ENCODE peak calls at places on chromosomes 11 and 22, in five cellular contexts. C is neuronal stem cell, T is IMR-90, K is mesenchymal stem cell, M is H1. F is an unnamed sample.

GRCh38 chr22:35567794-35568193 is 27.2 kb downstream of the RASD2 start:
- DNase-seq in K (no peak), C (no peak), M (no peak), T (no peak), F (no peak)

GRCh38 chr11:95556342-95557151 is 233.0 kb downstream of the FAM76B start:
- DNase-seq in M (no peak), C (peak; percentile 42), K (peak; percentile 80), T (peak; percentile 49), F (peak; percentile 8)

GRCh38 chr11:77188912-77189491 is 61.0 kb downstream of the MYO7A start:
- DNase-seq in T (no peak), M (no peak), C (no peak), K (no peak), F (no peak)

GRCh38 chr22:30253205-30253852 is 6.8 kb upstream of the LIF start:
- DNase-seq in K (no peak), T (peak; percentile 83), M (no peak), C (no peak), F (no peak)

GRCh38 chr11:11985954-11986949 is 22.2 kb downstream of the DKK3 start:
- DNase-seq in K (no peak), T (no peak), C (no peak), M (no peak), F (peak; percentile 97)

GRCh38 chr11:101126551-101127347 is 2.9 kb downstream of the PGR start:
- DNase-seq in M (peak; percentile 2), C (peak; percentile 21), T (no peak), K (peak; percentile 35), F (peak; percentile 35)

GRCh38 chr11:67665537-67666302 is 8.7 kb downstream of the ALDH3B2 start:
- DNase-seq in C (no peak), T (no peak), K (no peak), M (no peak), F (no peak)

GRCh38 chr11:117443269-117444186 is 115.9 kb downstream of the CEP164 start:
- DNase-seq in T (peak; percentile 30), M (peak; percentile 27), K (peak; percentile 18), C (peak; percentile 59), F (peak; percentile 82)

GRCh38 chr22:27774200-27774599 is 27.4 kb downstream of the MN1 start:
- DNase-seq in C (no peak), T (no peak), K (no peak), M (no peak), F (no peak)

GRCh38 chr22:43066844-43067385 is 22.3 kb downstream of the TTLL1 start:
- DNase-seq in C (no peak), K (peak; percentile 77), M (no peak), T (peak; percentile 58), F (no peak)

GRCh38 chr22:17435375-17435774 is 66.1 kb downstream of the CECR2 start:
- DNase-seq in M (no peak), C (no peak), K (no peak), T (no peak), F (no peak)

GRCh38 chr11:64802370-64803162 is 448 bp downstream of the MAP4K2 start:
- DNase-seq in K (peak; percentile 2), M (no peak), C (peak; percentile 37), T (no peak), F (peak; percentile 17)

GRCh38 chr11:114208371-114208770 is 87.8 kb upstream of the NNMT start:
- DNase-seq in T (no peak), M (no peak), K (no peak), C (no peak), F (no peak)

GRCh38 chr11:110857885-110858555 is 145.8 kb upstream of the ARHGAP20 start:
- DNase-seq in K (no peak), M (no peak), C (no peak), T (peak; percentile 61), F (no peak)

GRCh38 chr11:15006139-15006759 is 34.1 kb upstream of the CALCA start:
- DNase-seq in M (no peak), T (peak; percentile 46), C (no peak), K (peak; percentile 61), F (peak; percentile 78)

GRCh38 chr11:30585892-30586250 is 282 bp downstream of the MPPED2 start:
- DNase-seq in M (no peak), T (no peak), K (no peak), C (no peak), F (no peak)

GRCh38 chr11:67242548-67242947 is 23.7 kb upstream of the GRK2 start:
- DNase-seq in M (no peak), C (no peak), K (no peak), T (no peak), F (no peak)

GRCh38 chr11:45777127-45777969 is 27.6 kb upstream of the SLC35C1 start:
- DNase-seq in K (peak; percentile 46), M (no peak), C (no peak), T (no peak), F (no peak)

GRCh38 chr11:67303989-67304411 is 670 bp downstream of the SSH3 start:
- DNase-seq in M (no peak), T (no peak), C (no peak), K (no peak), F (peak; percentile 70)

GRCh38 chr22:17724241-17724640 is 50.0 kb downstream of the BID start:
- DNase-seq in K (no peak), M (no peak), C (no peak), T (peak; percentile 38), F (no peak)

GRCh38 chr11:60672255-60672654 is 27.2 kb upstream of the MS4A8 start:
- DNase-seq in K (no peak), T (no peak), C (no peak), M (no peak), F (no peak)

GRCh38 chr22:32607086-32607485 is 132.5 kb downstream of the FBXO7 start:
- DNase-seq in C (no peak), K (peak; percentile 29), T (no peak), M (no peak), F (peak; percentile 35)

GRCh38 chr11:73478737-73479347 is 102.6 kb downstream of the RELT start:
- DNase-seq in C (no peak), T (peak; percentile 42), M (no peak), K (peak; percentile 54), F (peak; percentile 68)

GRCh38 chr11:41878158-41878557 is 418.7 kb upstream of the LRRC4C start:
- DNase-seq in T (no peak), C (no peak), M (no peak), K (peak; percentile 7), F (no peak)

GRCh38 chr11:96426356-96427103 is 36.7 kb downstream of the JRKL start:
- DNase-seq in T (peak; percentile 61), C (peak; percentile 44), K (peak; percentile 54), M (no peak), F (peak; percentile 42)

GRCh38 chr11:119092880-119093665 is 8.4 kb downstream of the HMBS start:
- DNase-seq in M (no peak), K (peak; percentile 19), T (peak; percentile 42), C (no peak), F (no peak)

GRCh38 chr11:36069576-36070214 is 125.8 kb downstream of the LDLRAD3 start:
- DNase-seq in M (peak; percentile 29), T (no peak), K (no peak), C (peak; percentile 36), F (peak; percentile 86)

GRCh38 chr11:104691129-104691528 is 207.1 kb downstream of the CASP12 start:
- DNase-seq in C (no peak), M (no peak), K (no peak), T (no peak), F (no peak)

GRCh38 chr11:71986131-71986530 is 12.6 kb upstream of the IL18BP start:
- DNase-seq in C (no peak), K (no peak), T (no peak), M (no peak), F (no peak)

GRCh38 chr11:31676280-31676982 is 134.7 kb downstream of the PAX6 start:
- DNase-seq in C (no peak), T (no peak), K (no peak), M (no peak), F (no peak)

GRCh38 chr11:115761817-115762216 is 257.6 kb upstream of the CADM1 start:
- DNase-seq in M (no peak), K (no peak), T (no peak), C (no peak), F (no peak)

GRCh38 chr11:115760921-115761320 is 256.7 kb upstream of the CADM1 start:
- DNase-seq in C (peak; percentile 26), K (no peak), M (no peak), T (no peak), F (no peak)

GRCh38 chr11:115760528-115760837 is 256.3 kb upstream of the CADM1 start:
- DNase-seq in T (no peak), K (peak; percentile 3), C (peak; percentile 18), M (no peak), F (peak; percentile 20)

GRCh38 chr11:115759622-115760527 is 255.7 kb upstream of the CADM1 start:
- DNase-seq in T (no peak), M (no peak), C (peak; percentile 33), K (peak; percentile 11), F (peak; percentile 57)

DNA sequence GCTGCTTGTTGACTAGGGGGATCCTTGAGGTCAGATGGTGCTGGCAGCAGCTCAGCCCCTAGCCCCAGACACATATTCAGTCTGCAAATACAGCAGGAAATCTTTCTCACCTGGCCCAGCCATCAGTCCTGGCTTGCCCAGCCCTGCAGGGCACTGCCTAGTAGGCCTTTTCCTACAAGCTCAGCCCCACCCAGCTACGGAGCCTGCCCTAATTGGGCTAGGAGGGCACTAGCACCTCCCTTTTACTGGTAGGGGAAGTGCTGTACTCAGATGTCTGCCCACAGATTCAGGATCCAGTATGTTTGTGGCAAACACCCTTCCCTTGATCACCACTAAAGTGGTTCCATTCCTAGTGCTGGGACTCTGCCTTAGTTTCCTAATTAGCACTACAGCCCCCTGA is 257.1 kb upstream of the CADM1 start:
- DNase-seq in T (no peak), M (no peak), C (peak; percentile 12), K (no peak), F (no peak)
- H3K23ac ChIP-seq in T (no peak overlapping the region), M (no peak overlapping the region), C (no peak overlapping the region), K (no peak overlapping the region), F (no peak overlapping the region)

DNA sequence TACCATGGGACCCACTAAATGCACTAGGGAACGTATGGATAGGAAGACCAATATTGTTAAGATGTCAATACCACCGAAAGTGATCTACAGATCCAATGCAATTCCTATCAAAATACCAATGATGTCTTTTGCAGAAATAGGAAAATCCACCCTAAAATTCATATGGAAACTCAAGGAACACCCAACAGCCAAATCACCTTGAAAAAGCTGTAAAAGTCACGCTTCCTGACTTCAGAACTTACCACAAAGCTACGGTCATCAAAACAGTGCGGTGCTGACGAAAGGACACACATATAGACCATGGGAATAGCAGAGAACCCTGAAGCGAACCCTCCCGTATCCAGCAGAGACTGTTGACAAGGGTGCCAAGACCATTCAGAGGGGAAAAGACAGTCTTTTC is 20.5 kb downstream of the BRD1 start:
- DNase-seq in M (no peak), K (no peak), T (no peak), C (no peak), F (no peak)
- H2BK15ac ChIP-seq in M (no peak overlapping the region), K (no peak overlapping the region), T (no peak overlapping the region), C (no peak overlapping the region), F (no peak overlapping the region)

DNA sequence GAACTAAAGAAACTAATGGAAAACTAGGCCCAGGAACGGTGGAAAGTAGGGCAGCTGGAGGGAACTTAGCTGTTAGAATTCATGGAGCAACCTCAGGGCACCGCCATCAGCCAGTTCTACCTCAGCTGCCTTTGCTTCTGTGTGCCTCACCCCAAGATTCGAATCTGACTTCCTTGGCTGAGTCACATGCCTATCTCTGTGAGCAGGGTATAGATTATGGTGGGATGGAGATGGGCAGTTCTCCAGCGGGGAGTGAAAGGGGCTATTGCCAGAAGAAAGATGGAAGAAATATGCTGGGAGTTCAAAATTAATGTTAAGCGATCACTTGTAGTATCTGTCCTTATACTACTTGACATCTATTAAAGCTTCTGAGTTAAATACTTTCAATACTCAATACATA is 18.9 kb upstream of the VWA5A start:
- DNase-seq in T (no peak), K (no peak), C (no peak), M (no peak), F (no peak)
- H3K23ac ChIP-seq in T (no peak overlapping the region), K (no peak overlapping the region), C (no peak overlapping the region), M (no peak overlapping the region), F (no peak overlapping the region)

GRCh38 chr22:23072035-23072910 is 2.0 kb downstream of the GNAZ start:
- DNase-seq in K (no peak), C (no peak), M (no peak), T (peak; percentile 30), F (peak; percentile 16)
- H2BK15ac ChIP-seq in K (no peak overlapping the region), C (no peak overlapping the region), M (no peak overlapping the region), T (no peak overlapping the region), F (no peak overlapping the region)

F was measured in mesendoderm.